ENCODE peak calls at places on chromosomes 11 and 22, in four cellular contexts. K is H4, S is AG04450, C is NCI-H2081. N is an unnamed sample.

GRCh38 chr22:37485714-37486223 is 415 bp downstream of the MFNG start:
- DNase-seq in K (no peak), S (no peak), C (no peak), N (no peak)

GRCh38 chr22:22692707-22693530 is 48.5 kb downstream of the GGTLC2 start:
- DNase-seq in K (no peak), S (no peak), C (peak), N (peak)

GRCh38 chr11:8722156-8722555 is 39.6 kb downstream of the RPL27A start:
- DNase-seq in K (no peak), S (no peak), C (no peak), N (no peak)

GRCh38 chr22:22931557-22932270 is 44.1 kb downstream of the IGLL5 start:
- DNase-seq in K (no peak), S (no peak), C (no peak), N (no peak)

GRCh38 chr11:16678466-16679116 is 59.9 kb upstream of the C11orf58 start:
- DNase-seq in K (no peak), S (no peak), C (no peak), N (no peak)

GRCh38 chr11:45857834-45858492 is 10.7 kb downstream of the CRY2 start:
- DNase-seq in K (peak), S (no peak), C (no peak), N (peak)

GRCh38 chr11:129453293-129453721 is 77.7 kb downstream of the BARX2 start:
- DNase-seq in K (no peak), S (no peak), C (no peak), N (no peak)

GRCh38 chr11:75631086-75631694 is 37.6 kb downstream of the MAP6 start:
- DNase-seq in K (no peak), S (no peak), C (no peak), N (no peak)

GRCh38 chr22:19942071-19942885 is 660 bp upstream of the TXNRD2 start:
- DNase-seq in K (no peak), S (no peak), C (no peak), N (peak)

GRCh38 chr11:125679837-125680236 is 810 bp downstream of the ACRV1 start:
- DNase-seq in K (no peak), S (no peak), C (no peak), N (no peak)

GRCh38 chr11:111310088-111310487 is 11.7 kb downstream of the POU2AF3 start:
- DNase-seq in K (no peak), S (no peak), C (peak), N (no peak)

GRCh38 chr11:32893091-32893946 is 708 bp downstream of the QSER1 start:
- DNase-seq in K (peak), S (no peak), C (peak), N (no peak)

GRCh38 chr11:16402654-16403447 is 46.5 kb upstream of the SOX6 start:
- DNase-seq in K (no peak), S (no peak), C (no peak), N (no peak)

GRCh38 chr11:122750047-122750446 is 88.3 kb upstream of the CRTAM start:
- DNase-seq in K (no peak), S (no peak), C (no peak), N (no peak)

GRCh38 chr22:31148953-31149627 is 8.8 kb upstream of the PLA2G3 start:
- DNase-seq in K (peak), S (peak), C (peak), N (no peak)

GRCh38 chr11:61173456-61173855 is 12.2 kb upstream of the VPS37C start:
- DNase-seq in K (no peak), S (no peak), C (no peak), N (no peak)

GRCh38 chr22:34427436-34427835 is 507.2 kb upstream of the LARGE1 start:
- DNase-seq in K (no peak), S (no peak), C (no peak), N (no peak)

GRCh38 chr22:24091551-24092420 is 80.7 kb downstream of the CABIN1 start:
- DNase-seq in K (no peak), S (no peak), C (no peak), N (no peak)

GRCh38 chr11:61675826-61676225 is 4.4 kb upstream of the DAGLA start:
- DNase-seq in K (no peak), S (no peak), C (no peak), N (no peak)

GRCh38 chr11:127412722-127413121 is 412.2 kb upstream of the KIRREL3 start:
- DNase-seq in K (no peak), S (no peak), C (no peak), N (no peak)

GRCh38 chr11:10455637-10456487 is 798 bp downstream of the AMPD3 start:
- DNase-seq in K (peak), S (peak), C (peak), N (peak)

GRCh38 chr11:64120951-64121569 is 44.9 kb downstream of the MACROD1 start:
- DNase-seq in K (peak), S (no peak), C (no peak), N (no peak)

GRCh38 chr11:27013741-27014415 is 20.0 kb downstream of the FIBIN start:
- DNase-seq in K (no peak), S (no peak), C (no peak), N (no peak)

GRCh38 chr11:59216654-59217640 is 4.2 kb upstream of the MPEG1 start:
- DNase-seq in K (peak), S (no peak), C (no peak), N (no peak)

GRCh38 chr11:123671534-123671933 is 17.1 kb upstream of the SCN3B start:
- DNase-seq in K (no peak), S (no peak), C (no peak), N (no peak)

GRCh38 chr22:26436903-26437515 is 7.9 kb downstream of the ASPHD2 start:
- DNase-seq in K (no peak), S (no peak), C (no peak), N (no peak)

GRCh38 chr11:6604081-6604626 is 580 bp downstream of the ILK start:
- DNase-seq in K (peak), S (no peak), C (no peak), N (no peak)

GRCh38 chr11:77525455-77526091 is 51.7 kb upstream of the PAK1 start:
- DNase-seq in K (no peak), S (no peak), C (no peak), N (no peak)

GRCh38 chr11:64885367-64886286 is 7.2 kb upstream of the EHD1 start:
- DNase-seq in K (no peak), S (peak), C (no peak), N (no peak)

GRCh38 chr22:20781272-20781990 is 7.5 kb downstream of the SERPIND1 start:
- DNase-seq in K (no peak), S (no peak), C (no peak), N (no peak)

GRCh38 chr22:50202130-50202671 is 1.4 kb downstream of the SELENOO start:
- DNase-seq in K (no peak), S (no peak), C (no peak), N (no peak)

GRCh38 chr11:82842019-82842418 is 58.2 kb downstream of the PRCP start:
- DNase-seq in K (no peak), S (no peak), C (no peak), N (no peak)

GRCh38 chr11:113104390-113105251 is 143.4 kb downstream of the NCAM1 start:
- DNase-seq in K (no peak), S (no peak), C (no peak), N (no peak)

GRCh38 chr11:125903753-125904659 is at the start of gene DDX25:
- DNase-seq in K (no peak), S (no peak), C (peak), N (no peak)

GRCh38 chr22:45263790-45264269 is 20.9 kb upstream of the UPK3A start:
- DNase-seq in K (peak), S (peak), C (no peak), N (peak)

GRCh38 chr11:123483058-123483457 is 53.0 kb downstream of the GRAMD1B start:
- DNase-seq in K (peak), S (no peak), C (no peak), N (no peak)

GRCh38 chr11:61131998-61132555 is 29.1 kb downstream of the VPS37C start:
- DNase-seq in K (no peak), S (no peak), C (no peak), N (no peak)

GRCh38 chr11:68989936-68990606 is 9.3 kb upstream of the MRGPRD start:
- DNase-seq in K (no peak), S (no peak), C (no peak), N (no peak)

GRCh38 chr11:105357764-105358163 is 218.2 kb upstream of the CARD18 start:
- DNase-seq in K (no peak), S (peak), C (no peak), N (no peak)